ENCODE peak calls at places on chromosomes 7 and 10, in six cellular contexts. One of them, this sample, is unnamed.

GRCh38 chr7:153188161-153188560 is 428.6 kb downstream of the ACTR3B start:
- DNase-seq in H9: no peak
- DNase-seq in IMR-90: no peak
- DNase-seq in neuronal stem cell: no peak
- DNase-seq in mesenchymal stem cell: no peak
- DNase-seq in H1: no peak
- DNase-seq in this sample: no peak

GRCh38 chr7:5532520-5533335 is 109.1 kb upstream of the TNRC18 start:
- DNase-seq in mesenchymal stem cell: no peak
- DNase-seq in H1: no peak
- DNase-seq in IMR-90: no peak
- DNase-seq in neuronal stem cell: no peak
- DNase-seq in H9: peak
- DNase-seq in this sample: peak

GRCh38 chr10:79326361-79327089 is 20.7 kb upstream of the PPIF start:
- DNase-seq in neuronal stem cell: no peak
- DNase-seq in H1: no peak
- DNase-seq in mesenchymal stem cell: no peak
- DNase-seq in IMR-90: no peak
- DNase-seq in H9: no peak
- DNase-seq in this sample: no peak

GRCh38 chr10:32961892-32962369 is 3.9 kb upstream of the ITGB1 start:
- DNase-seq in mesenchymal stem cell: peak
- DNase-seq in IMR-90: peak
- DNase-seq in neuronal stem cell: no peak
- DNase-seq in H9: no peak
- DNase-seq in H1: no peak
- DNase-seq in this sample: peak

GRCh38 chr7:51316666-51317581 is at the start of gene COBL:
- DNase-seq in mesenchymal stem cell: no peak
- DNase-seq in H9: peak
- DNase-seq in neuronal stem cell: peak
- DNase-seq in IMR-90: no peak
- DNase-seq in H1: no peak
- DNase-seq in this sample: peak

GRCh38 chr7:74289660-74290589 is 718 bp downstream of the CLIP2 start:
- DNase-seq in H9: no peak
- DNase-seq in neuronal stem cell: no peak
- DNase-seq in IMR-90: no peak
- DNase-seq in H1: no peak
- DNase-seq in mesenchymal stem cell: no peak
- DNase-seq in this sample: no peak

GRCh38 chr7:31892099-31892787 is 178.0 kb downstream of the PDE1C start:
- DNase-seq in IMR-90: no peak
- DNase-seq in mesenchymal stem cell: no peak
- DNase-seq in H9: no peak
- DNase-seq in neuronal stem cell: no peak
- DNase-seq in H1: no peak
- DNase-seq in this sample: no peak

GRCh38 chr10:119454990-119455389 is 87.5 kb downstream of the RGS10 start:
- DNase-seq in IMR-90: no peak
- DNase-seq in neuronal stem cell: no peak
- DNase-seq in H1: no peak
- DNase-seq in H9: no peak
- DNase-seq in mesenchymal stem cell: no peak
- DNase-seq in this sample: no peak

GRCh38 chr10:28087675-28088351 is 88.9 kb upstream of the ODAD2 start:
- DNase-seq in mesenchymal stem cell: peak
- DNase-seq in H9: no peak
- DNase-seq in neuronal stem cell: no peak
- DNase-seq in H1: no peak
- DNase-seq in IMR-90: peak
- DNase-seq in this sample: peak

GRCh38 chr7:158512869-158513268 is 74.8 kb downstream of the PTPRN2 start:
- DNase-seq in H9: no peak
- DNase-seq in neuronal stem cell: no peak
- DNase-seq in mesenchymal stem cell: no peak
- DNase-seq in IMR-90: no peak
- DNase-seq in H1: no peak
- DNase-seq in this sample: no peak

GRCh38 chr10:71776528-71776927 is 3.2 kb upstream of the VSIR start:
- DNase-seq in neuronal stem cell: no peak
- DNase-seq in H1: no peak
- DNase-seq in H9: no peak
- DNase-seq in IMR-90: no peak
- DNase-seq in mesenchymal stem cell: no peak
- DNase-seq in this sample: no peak

GRCh38 chr7:137870684-137871083 is 23.9 kb upstream of the DGKI start:
- DNase-seq in mesenchymal stem cell: peak
- DNase-seq in H1: no peak
- DNase-seq in neuronal stem cell: no peak
- DNase-seq in H9: no peak
- DNase-seq in IMR-90: peak
- DNase-seq in this sample: no peak

GRCh38 chr7:2807846-2808772 is 36.0 kb downstream of the GNA12 start:
- DNase-seq in H1: no peak
- DNase-seq in H9: no peak
- DNase-seq in neuronal stem cell: no peak
- DNase-seq in mesenchymal stem cell: peak
- DNase-seq in IMR-90: peak
- DNase-seq in this sample: no peak

GRCh38 chr7:75971961-75972763 is 22.2 kb downstream of the TMEM120A start:
- DNase-seq in H1: no peak
- DNase-seq in neuronal stem cell: no peak
- DNase-seq in H9: no peak
- DNase-seq in mesenchymal stem cell: peak
- DNase-seq in IMR-90: no peak
- DNase-seq in this sample: peak

GRCh38 chr7:95045236-95045923 is 138.0 kb downstream of the PPP1R9A start:
- DNase-seq in H1: peak
- DNase-seq in neuronal stem cell: no peak
- DNase-seq in IMR-90: no peak
- DNase-seq in mesenchymal stem cell: no peak
- DNase-seq in H9: peak
- DNase-seq in this sample: peak

GRCh38 chr10:61189912-61190311 is 245.9 kb upstream of the RHOBTB1 start:
- DNase-seq in mesenchymal stem cell: no peak
- DNase-seq in IMR-90: no peak
- DNase-seq in neuronal stem cell: no peak
- DNase-seq in H1: no peak
- DNase-seq in H9: no peak
- DNase-seq in this sample: no peak

GRCh38 chr10:33612551-33612950 is 278.1 kb upstream of the NRP1 start:
- DNase-seq in IMR-90: peak
- DNase-seq in mesenchymal stem cell: peak
- DNase-seq in H9: no peak
- DNase-seq in neuronal stem cell: no peak
- DNase-seq in H1: no peak
- DNase-seq in this sample: no peak

GRCh38 chr10:130099344-130099743 is 11.3 kb downstream of the C10orf143 start:
- DNase-seq in neuronal stem cell: no peak
- DNase-seq in mesenchymal stem cell: no peak
- DNase-seq in H9: no peak
- DNase-seq in H1: no peak
- DNase-seq in IMR-90: no peak
- DNase-seq in this sample: no peak
- H2BK15ac ChIP-seq in neuronal stem cell: no peak
- H2BK15ac ChIP-seq in mesenchymal stem cell: no peak
- H2BK15ac ChIP-seq in H9: no peak
- H2BK15ac ChIP-seq in H1: no peak
- H2BK15ac ChIP-seq in IMR-90: no peak
- H2BK15ac ChIP-seq in this sample: no peak

GRCh38 chr7:28890137-28890536 is 68.0 kb downstream of the TRIL start:
- DNase-seq in neuronal stem cell: no peak
- DNase-seq in IMR-90: no peak
- DNase-seq in H1: peak
- DNase-seq in mesenchymal stem cell: no peak
- DNase-seq in H9: peak
- DNase-seq in this sample: peak
- H3K9ac ChIP-seq in neuronal stem cell: no peak
- H3K9ac ChIP-seq in IMR-90: no peak
- H3K9ac ChIP-seq in H1: no peak
- H3K9ac ChIP-seq in mesenchymal stem cell: no peak
- H3K9ac ChIP-seq in H9: no peak
- H3K9ac ChIP-seq in this sample: no peak

DNA sequence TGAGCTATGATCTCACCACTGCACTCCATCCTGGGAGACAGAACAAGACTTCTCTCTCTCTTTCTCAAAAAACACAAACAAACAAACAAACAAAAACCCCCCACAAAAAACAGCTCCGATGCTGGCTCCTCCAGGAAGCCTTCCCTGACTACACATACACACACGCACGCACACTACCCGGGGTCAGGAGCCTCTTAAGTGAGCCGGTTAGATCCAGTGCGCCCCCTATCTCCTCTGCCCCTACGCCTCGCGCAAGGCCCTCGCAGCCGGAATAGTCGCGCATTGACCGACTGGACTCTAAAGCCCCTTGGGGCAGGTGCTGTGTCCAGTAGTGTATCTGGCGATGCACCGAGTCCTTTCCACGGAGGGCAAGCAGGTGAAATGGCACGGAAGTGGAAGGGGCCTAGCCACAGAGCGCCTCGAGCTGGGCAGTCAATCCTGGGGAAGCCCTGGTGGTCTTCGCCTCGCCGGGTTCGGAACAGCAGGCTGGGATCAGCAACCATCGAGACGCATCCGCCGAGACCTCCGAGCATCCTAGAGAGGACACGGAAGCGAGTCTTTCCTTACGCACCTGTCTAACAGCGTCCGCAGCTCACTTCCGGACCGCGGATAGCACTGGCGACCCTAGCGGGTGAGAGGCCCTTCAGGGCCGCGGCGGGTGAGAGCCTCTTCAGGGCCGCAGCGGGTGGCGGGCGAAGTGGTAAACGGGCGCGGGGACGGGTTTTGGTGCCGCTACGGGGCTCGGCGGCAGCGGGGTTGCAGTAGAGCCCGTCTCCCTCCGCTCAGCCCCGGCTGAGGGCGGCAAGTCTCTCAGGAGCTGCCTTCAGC is at the start of gene ZSCAN25:
- DNase-seq in H9: peak
- DNase-seq in H1: peak
- DNase-seq in IMR-90: peak
- DNase-seq in mesenchymal stem cell: peak
- DNase-seq in neuronal stem cell: peak
- DNase-seq in this sample: peak
- H2BK5ac ChIP-seq in H9: peak
- H2BK5ac ChIP-seq in H1: peak
- H2BK5ac ChIP-seq in IMR-90: peak
- H2BK5ac ChIP-seq in mesenchymal stem cell: peak
- H2BK5ac ChIP-seq in neuronal stem cell: peak
- H2BK5ac ChIP-seq in this sample: peak

DNA sequence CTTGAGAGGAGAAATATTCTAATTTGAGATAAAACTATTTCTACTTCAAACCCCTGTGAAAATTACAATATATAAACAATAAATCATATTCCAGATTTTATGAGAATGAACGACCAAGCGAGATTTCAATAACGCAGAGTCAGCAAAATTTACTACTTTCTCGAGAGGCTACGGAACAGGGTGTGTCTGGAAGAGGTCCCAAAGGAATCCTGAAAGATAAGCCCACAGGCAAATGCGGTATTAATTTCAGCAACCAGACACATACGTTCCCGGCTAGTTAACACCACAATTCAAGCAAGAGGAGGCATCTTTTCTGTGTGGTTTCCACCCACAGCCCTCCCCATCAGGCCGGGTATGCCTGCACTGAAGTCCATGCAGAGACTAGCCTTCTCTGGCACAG is 26.4 kb downstream of the BEND7 start:
- DNase-seq in mesenchymal stem cell: no peak
- DNase-seq in H1: no peak
- DNase-seq in neuronal stem cell: no peak
- DNase-seq in H9: no peak
- DNase-seq in IMR-90: no peak
- DNase-seq in this sample: no peak
- H2BK15ac ChIP-seq in mesenchymal stem cell: no peak
- H2BK15ac ChIP-seq in H1: no peak
- H2BK15ac ChIP-seq in neuronal stem cell: no peak
- H2BK15ac ChIP-seq in H9: no peak
- H2BK15ac ChIP-seq in IMR-90: no peak
- H2BK15ac ChIP-seq in this sample: no peak

GRCh38 chr10:102004376-102004775 is 51.6 kb downstream of the ARMH3 start:
- DNase-seq in H1: no peak
- DNase-seq in H9: no peak
- DNase-seq in mesenchymal stem cell: peak
- DNase-seq in neuronal stem cell: no peak
- DNase-seq in IMR-90: peak
- DNase-seq in this sample: no peak

GRCh38 chr10:102007802-102008201 is 48.2 kb downstream of the ARMH3 start:
- DNase-seq in mesenchymal stem cell: no peak
- DNase-seq in IMR-90: no peak
- DNase-seq in neuronal stem cell: no peak
- DNase-seq in H1: no peak
- DNase-seq in H9: no peak
- DNase-seq in this sample: peak

GRCh38 chr10:102009801-102010425 is 46.1 kb downstream of the ARMH3 start:
- DNase-seq in mesenchymal stem cell: peak
- DNase-seq in neuronal stem cell: peak
- DNase-seq in H1: peak
- DNase-seq in H9: peak
- DNase-seq in IMR-90: peak
- DNase-seq in this sample: peak
- H3K9ac ChIP-seq in mesenchymal stem cell: peak
- H3K9ac ChIP-seq in neuronal stem cell: no peak
- H3K9ac ChIP-seq in H1: no peak
- H3K9ac ChIP-seq in H9: no peak
- H3K9ac ChIP-seq in IMR-90: no peak
- H3K9ac ChIP-seq in this sample: no peak

This sample was measured in mesendoderm.